ENCODE peak calls at places on chromosomes 2 and 18, in four cellular contexts. I is GM12878, E is HepG2, Y is H1. K is an unnamed sample.

GRCh38 chr18:12314586-12315305 is 6.7 kb downstream of the TUBB6 start:
- DNase-seq in I (no peak), E (no peak), Y (no peak), K (no peak)

GRCh38 chr2:18194161-18194560 is 315.7 kb downstream of the KCNS3 start:
- DNase-seq in I (no peak), E (no peak), Y (no peak), K (no peak)

GRCh38 chr2:187302619-187303018 is 145.4 kb downstream of the CALCRL start:
- DNase-seq in I (no peak), E (no peak), Y (no peak), K (no peak)

GRCh38 chr18:31241900-31242409 is 76.0 kb upstream of the DSG1 start:
- DNase-seq in I (no peak), E (peak; percentile 98), Y (peak; percentile 84), K (peak; percentile 36)

GRCh38 chr18:28189400-28190239 is 12.7 kb upstream of the CDH2 start:
- DNase-seq in I (peak; percentile 5), E (peak; percentile 54), Y (peak; percentile 67), K (peak; percentile 48)

GRCh38 chr2:17426708-17427107 is 91.5 kb downstream of the RAD51AP2 start:
- DNase-seq in I (no peak), E (no peak), Y (no peak), K (no peak)

GRCh38 chr18:70337139-70337972 is 48.5 kb downstream of the SOCS6 start:
- DNase-seq in I (no peak), E (peak; percentile 81), Y (no peak), K (peak; percentile 28)

GRCh38 chr2:98507940-98508689 is 63.5 kb downstream of the INPP4A start:
- DNase-seq in I (no peak), E (no peak), Y (no peak), K (peak; percentile 90)

GRCh38 chr2:219041252-219041651 is at the start of gene CFAP65:
- DNase-seq in I (no peak), E (no peak), Y (peak; percentile 86), K (peak; percentile 5)

GRCh38 chr2:174675615-174676014 is 78.0 kb upstream of the WIPF1 start:
- DNase-seq in I (no peak), E (no peak), Y (no peak), K (no peak)

GRCh38 chr18:57768557-57769326 is 34.4 kb downstream of the ATP8B1 start:
- DNase-seq in I (no peak), E (no peak), Y (no peak), K (no peak)

GRCh38 chr2:128596453-128597430 is 278.1 kb upstream of the HS6ST1 start:
- DNase-seq in I (no peak), E (no peak), Y (no peak), K (no peak)

GRCh38 chr2:47534179-47534919 is 131.4 kb downstream of the MSH2 start:
- DNase-seq in I (no peak), E (no peak), Y (no peak), K (peak; percentile 60)

GRCh38 chr2:69995511-69995910 is 34.1 kb upstream of the ASPRV1 start:
- DNase-seq in I (no peak), E (no peak), Y (no peak), K (no peak)

GRCh38 chr2:221655279-221655678 is 83.2 kb upstream of the EPHA4 start:
- DNase-seq in I (no peak), E (no peak), Y (no peak), K (no peak)

GRCh38 chr18:48997985-48998831 is 47.4 kb upstream of the SMAD7 start:
- DNase-seq in I (no peak), E (peak; percentile 45), Y (no peak), K (peak; percentile 30)

GRCh38 chr2:190443055-190443454 is 34.9 kb downstream of the MFSD6 start:
- DNase-seq in I (no peak), E (no peak), Y (no peak), K (no peak)

GRCh38 chr2:112938904-112939303 is 27.9 kb downstream of the IL37 start:
- DNase-seq in I (no peak), E (no peak), Y (no peak), K (no peak)

GRCh38 chr2:144320491-144320890 is 199.4 kb downstream of the ZEB2 start:
- DNase-seq in I (no peak), E (no peak), Y (no peak), K (no peak)

GRCh38 chr18:79442508-79443221 is 46.9 kb downstream of the NFATC1 start:
- DNase-seq in I (no peak), E (no peak), Y (no peak), K (no peak)

GRCh38 chr2:201882353-201883095 is 76.2 kb downstream of the CDK15 start:
- DNase-seq in I (no peak), E (no peak), Y (no peak), K (no peak)
- TF ChIP-seq SP1 in I (no peak), E (no peak), Y (no peak), K (no peak)

GRCh38 chr2:189402932-189403331 is 38.3 kb upstream of the WDR75 start:
- DNase-seq in I (no peak), E (no peak), Y (no peak), K (no peak)
- TF ChIP-seq CBX5 in I (no peak), E (no peak), Y (no peak), K (no peak)

GRCh38 chr2:185828326-185828725 is 89.7 kb downstream of the FSIP2 start:
- DNase-seq in I (no peak), E (no peak), Y (no peak), K (no peak)
- TF ChIP-seq SP1 in I (no peak), E (no peak), Y (no peak), K (no peak)

GRCh38 chr18:9861157-9861556 is 24.6 kb upstream of the TXNDC2 start:
- DNase-seq in I (peak; percentile 49), E (no peak), Y (no peak), K (no peak)

GRCh38 chr18:9858642-9859041 is 27.1 kb upstream of the TXNDC2 start:
- DNase-seq in I (no peak), E (no peak), Y (no peak), K (no peak)

GRCh38 chr18:9861933-9862332 is 23.8 kb upstream of the TXNDC2 start:
- DNase-seq in I (peak; percentile 43), E (no peak), Y (no peak), K (no peak)

GRCh38 chr18:9860682-9861081 is 25.1 kb upstream of the TXNDC2 start:
- DNase-seq in I (no peak), E (no peak), Y (no peak), K (no peak)

GRCh38 chr18:9859232-9859631 is 26.5 kb upstream of the TXNDC2 start:
- DNase-seq in I (no peak), E (no peak), Y (no peak), K (no peak)
- TF ChIP-seq CBX5 in I (no peak), E (no peak), Y (no peak), K (no peak)

GRCh38 chr2:121244616-121245015 is 40.4 kb downstream of the TFCP2L1 start:
- DNase-seq in I (no peak), E (no peak), Y (no peak), K (no peak)

GRCh38 chr2:121242175-121242875 is 42.7 kb downstream of the TFCP2L1 start:
- DNase-seq in I (no peak), E (no peak), Y (no peak), K (no peak)

GRCh38 chr2:121242976-121243375 is 42.0 kb downstream of the TFCP2L1 start:
- DNase-seq in I (no peak), E (no peak), Y (no peak), K (no peak)

GRCh38 chr2:121245120-121245820 is 39.7 kb downstream of the TFCP2L1 start:
- DNase-seq in I (no peak), E (no peak), Y (no peak), K (no peak)

GRCh38 chr2:121243821-121244460 is 41.1 kb downstream of the TFCP2L1 start:
- DNase-seq in I (no peak), E (no peak), Y (no peak), K (no peak)
- TF ChIP-seq SP1 in I (no peak), E (no peak), Y (no peak), K (no peak)

GRCh38 chr2:133286326-133286922 is 281.8 kb downstream of the NCKAP5 start:
- DNase-seq in I (no peak), E (no peak), Y (no peak), K (no peak)
- TF ChIP-seq CBX5 in I (no peak), E (no peak), Y (no peak), K (no peak)

DNA sequence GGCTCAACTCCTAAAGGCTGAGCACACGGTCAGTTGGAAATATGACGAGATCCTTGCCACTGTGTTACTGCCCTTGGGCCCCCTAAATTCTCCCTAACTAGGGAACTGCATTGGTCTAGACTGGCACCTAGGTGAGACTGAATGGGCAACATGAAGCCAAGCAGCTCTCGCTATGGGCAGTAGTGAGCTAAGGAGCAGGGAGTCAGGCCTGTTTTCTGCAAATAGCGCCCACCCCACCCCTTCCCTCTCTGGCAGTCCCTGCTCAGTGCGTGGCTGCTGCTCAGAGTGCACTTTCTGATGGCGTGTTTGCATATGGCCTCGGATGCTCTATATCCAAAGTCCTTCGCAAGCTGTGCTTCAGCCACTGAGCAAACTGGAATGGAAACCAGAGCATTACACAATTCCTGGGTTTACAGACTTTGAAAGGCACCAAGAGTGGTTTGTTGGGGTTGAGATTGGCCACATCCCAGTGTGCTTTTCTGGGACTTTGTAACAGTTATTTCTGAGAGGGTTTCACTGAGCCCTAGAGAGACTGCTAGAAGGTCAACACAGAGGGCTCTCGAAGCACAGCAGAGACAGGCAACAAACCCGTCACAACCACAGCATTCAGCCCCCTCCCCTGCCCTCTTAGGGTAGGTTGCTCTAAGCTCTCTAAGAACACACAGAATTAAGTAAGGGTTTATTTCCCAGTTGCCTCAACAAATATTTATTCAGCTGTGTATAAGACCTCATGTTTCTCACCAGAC is 419.9 kb downstream of the STK39 start:
- DNase-seq in I (no peak), E (peak; percentile 99), Y (no peak), K (no peak)
- TF ChIP-seq SP1 in I (no peak), E (peak; percentile 57), Y (no peak), K (no peak)

GRCh38 chr2:231683292-231683898 is 24.9 kb upstream of the PTMA start:
- DNase-seq in I (no peak), E (no peak), Y (no peak), K (no peak)
- TF ChIP-seq CBX5 in I (no peak), E (no peak), Y (no peak), K (no peak)

GRCh38 chr18:61606068-61606660 is 272.9 kb downstream of the CDH20 start:
- DNase-seq in I (no peak), E (no peak), Y (peak; percentile 56), K (no peak)
- TF ChIP-seq SP1 in I (no peak), E (no peak), Y (no peak), K (no peak)

GRCh38 chr2:215753808-215754207 is 259.5 kb downstream of the MREG start:
- DNase-seq in I (no peak), E (no peak), Y (no peak), K (no peak)

GRCh38 chr2:215751200-215751910 is 262.0 kb downstream of the MREG start:
- DNase-seq in I (no peak), E (peak; percentile 39), Y (no peak), K (no peak)

GRCh38 chr2:215751911-215752272 is 261.5 kb downstream of the MREG start:
- DNase-seq in I (no peak), E (no peak), Y (no peak), K (no peak)

GRCh38 chr2:215750763-215751162 is 262.6 kb downstream of the MREG start:
- DNase-seq in I (no peak), E (no peak), Y (no peak), K (no peak)

GRCh38 chr2:215752436-215752835 is 260.9 kb downstream of the MREG start:
- DNase-seq in I (no peak), E (peak; percentile 43), Y (no peak), K (no peak)
- TF ChIP-seq CBX5 in I (no peak), E (no peak), Y (no peak), K (no peak)

K was measured in K562.